ENCODE peak calls at places on chromosomes 5 and 9, in seven cellular contexts. S, O, K, N, U, A and F are unnamed samples.

GRCh38 chr9:130689937-130690700 is 3.5 kb upstream of the EXOSC2 start:
- DNase-seq in N (peak), O (peak), K (peak), S (no peak), U (peak), A (peak), F (no peak)

GRCh38 chr9:104386425-104387069 is 117.5 kb upstream of the OR13F1 start:
- DNase-seq in N (no peak), A (no peak), K (peak), S (no peak), U (no peak), O (peak), F (no peak)

GRCh38 chr5:172102913-172103629 is 85.0 kb downstream of the STK10 start:
- DNase-seq in A (no peak), S (no peak), O (peak), N (peak), K (peak), U (no peak), F (peak)

GRCh38 chr5:10329808-10330481 is 22.2 kb upstream of the CMBL start:
- DNase-seq in S (no peak), K (peak), A (no peak), N (no peak), O (no peak), U (no peak), F (no peak)

GRCh38 chr9:95920024-95920423 is 44.5 kb downstream of the ERCC6L2 start:
- DNase-seq in O (no peak), K (no peak), N (no peak), S (no peak), U (no peak), A (no peak), F (no peak)

GRCh38 chr9:34884732-34885131 is 73.4 kb upstream of the PHF24 start:
- DNase-seq in N (no peak), O (no peak), K (no peak), A (no peak), S (no peak), U (no peak), F (no peak)

GRCh38 chr9:109745335-109746283 is 34.4 kb upstream of the PALM2AKAP2 start:
- DNase-seq in K (peak), N (peak), U (no peak), O (no peak), S (no peak), A (peak), F (no peak)

GRCh38 chr5:78544531-78545200 is 103.9 kb downstream of the LHFPL2 start:
- DNase-seq in O (no peak), U (peak), A (no peak), S (no peak), K (peak), N (no peak), F (no peak)

GRCh38 chr5:149256451-149256850 is 15.2 kb upstream of the AFAP1L1 start:
- DNase-seq in N (no peak), O (no peak), U (no peak), K (peak), A (no peak), S (no peak), F (no peak)

GRCh38 chr9:89038354-89039091 is 47.3 kb downstream of the S1PR3 start:
- DNase-seq in U (no peak), O (no peak), K (peak), N (peak), A (no peak), S (no peak), F (no peak)

GRCh38 chr9:77910216-77910615 is 121.4 kb downstream of the GNAQ start:
- DNase-seq in S (no peak), A (no peak), U (no peak), O (no peak), K (no peak), N (no peak), F (no peak)

GRCh38 chr9:37955781-37956422 is 52.0 kb upstream of the SLC25A51 start:
- DNase-seq in A (no peak), N (no peak), U (no peak), O (no peak), K (no peak), S (no peak), F (peak)

GRCh38 chr5:32951003-32951402 is 239.9 kb downstream of the NPR3 start:
- DNase-seq in S (no peak), A (no peak), U (no peak), O (no peak), N (no peak), K (no peak), F (no peak)

GRCh38 chr5:176587398-176587797 is 22.6 kb downstream of the GPRIN1 start:
- DNase-seq in K (no peak), S (no peak), A (no peak), N (no peak), O (no peak), U (no peak), F (no peak)

GRCh38 chr5:176592573-176592972 is 17.4 kb downstream of the GPRIN1 start:
- DNase-seq in N (no peak), U (no peak), K (no peak), S (no peak), O (no peak), A (no peak), F (no peak)

GRCh38 chr5:176588297-176588696 is 21.7 kb downstream of the GPRIN1 start:
- DNase-seq in U (no peak), O (no peak), K (no peak), N (no peak), S (no peak), A (no peak), F (no peak)

GRCh38 chr5:176589039-176589769 is 20.8 kb downstream of the GPRIN1 start:
- DNase-seq in O (no peak), U (no peak), N (no peak), S (no peak), A (no peak), K (no peak), F (no peak)

DNA sequence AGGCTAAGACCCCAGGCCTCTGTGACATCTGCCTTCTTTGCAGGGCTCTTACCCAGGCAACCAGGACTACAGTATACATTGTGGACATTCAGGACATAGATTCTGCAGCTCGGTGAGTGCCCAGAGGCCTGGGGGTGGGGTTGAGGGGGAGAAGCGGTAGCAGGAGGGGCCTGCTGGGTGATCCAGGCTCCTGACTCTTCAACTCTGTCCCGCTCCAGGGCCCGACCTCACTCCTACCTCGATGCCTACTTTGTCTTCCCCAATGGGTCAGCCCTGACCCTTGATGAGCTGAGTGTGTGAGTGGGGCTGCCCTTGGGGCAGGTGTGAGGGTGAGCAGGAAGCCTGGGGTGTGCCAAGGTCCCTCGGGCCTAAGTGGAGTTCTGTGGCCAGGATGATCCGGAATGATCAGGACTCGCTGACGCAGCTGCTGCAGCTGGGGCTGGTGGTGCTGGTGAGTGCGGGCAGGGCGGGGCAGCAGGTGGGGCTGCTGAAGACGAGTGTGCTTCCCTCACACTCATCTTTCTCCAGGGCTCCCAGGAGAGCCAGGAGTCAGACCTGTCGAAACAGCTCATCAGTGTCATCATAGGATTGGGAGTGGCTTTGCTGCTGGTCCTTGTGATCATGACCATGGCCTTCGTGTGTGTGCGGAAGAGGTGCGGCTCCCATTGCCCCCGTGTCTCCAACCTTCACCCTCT is 19.8 kb downstream of the GPRIN1 start:
- DNase-seq in U (no peak), A (no peak), K (no peak), O (no peak), N (no peak), S (no peak), F (peak)
- H3K4me3 ChIP-seq in U (no peak), A (no peak), K (no peak), O (no peak), N (no peak), S (no peak), F (no peak)

DNA sequence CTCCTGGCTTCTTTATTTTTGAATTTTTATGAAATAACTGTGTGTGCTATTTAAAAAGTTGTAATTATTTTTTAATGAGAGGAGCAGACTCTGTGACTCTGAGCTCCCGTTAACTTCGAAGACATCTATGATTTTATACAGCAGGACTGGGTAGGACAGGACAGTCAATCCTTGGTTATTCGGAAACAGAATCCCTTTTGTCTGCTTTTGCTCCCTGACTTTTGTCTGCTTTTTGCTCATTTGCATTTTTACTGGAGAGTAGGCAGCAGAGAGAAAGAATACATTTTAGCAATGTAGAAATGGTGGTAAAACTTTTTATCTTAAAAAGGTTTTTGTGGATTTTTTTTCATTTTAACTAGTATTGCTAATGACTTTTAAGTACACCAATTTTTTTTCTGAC is 303.6 kb downstream of the ARHGAP26 start:
- DNase-seq in K (no peak), A (no peak), S (no peak), U (no peak), N (no peak), O (no peak), F (no peak)
- TF ChIP-seq POLR2A in K (no peak), A (no peak), S (no peak), U (no peak), N (no peak), O (no peak), F (no peak)

DNA sequence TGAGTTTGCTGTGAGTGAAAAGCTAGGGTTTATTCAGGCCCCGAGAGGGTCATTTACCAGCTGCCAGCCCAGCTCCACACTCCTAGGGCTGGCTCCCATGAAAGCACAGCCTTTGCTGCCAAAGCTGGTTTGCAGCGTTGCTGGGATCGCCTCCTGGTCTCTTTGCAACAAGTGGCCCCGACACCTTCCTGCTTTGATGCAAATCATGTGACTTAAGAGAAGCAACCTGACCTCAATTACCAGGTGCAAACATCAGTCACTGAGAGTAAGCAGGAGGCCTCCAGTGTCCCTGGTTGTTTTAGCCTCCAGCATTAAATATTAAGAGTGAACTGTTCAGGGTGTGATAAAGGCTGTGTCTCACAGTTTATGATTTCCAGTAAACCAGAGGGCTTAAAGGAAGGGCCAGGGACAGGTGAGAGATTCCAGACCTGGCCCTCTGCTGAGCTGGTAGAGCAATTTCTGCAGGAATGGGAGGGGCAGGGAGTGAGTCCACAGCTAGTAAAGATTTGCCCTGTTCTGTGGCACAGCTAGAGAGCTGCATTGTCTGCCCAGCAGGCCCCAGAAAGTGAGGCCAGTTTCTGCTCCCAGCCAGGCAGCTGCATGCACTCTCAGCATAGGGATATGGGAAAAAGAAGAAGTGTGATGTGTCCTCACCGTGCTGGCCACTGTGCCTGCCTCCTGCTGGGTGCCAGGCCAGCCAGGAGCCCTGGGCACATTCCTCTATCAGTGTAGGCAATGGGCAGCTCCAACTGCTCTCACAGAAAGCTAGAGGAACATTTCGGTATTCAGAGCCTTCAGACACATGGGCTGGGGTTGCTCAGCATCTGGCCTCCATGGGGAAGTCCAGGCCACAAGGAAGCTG is 58.0 kb downstream of the SLC22A5 start:
- DNase-seq in O (no peak), U (no peak), A (no peak), S (peak), K (no peak), N (no peak), F (peak)
- H3K4me3 ChIP-seq in O (no peak), U (no peak), A (no peak), S (no peak), K (no peak), N (no peak), F (no peak)

GRCh38 chr5:173329370-173330150 is 1.3 kb upstream of the STC2 start:
- DNase-seq in O (no peak), U (no peak), S (peak), A (no peak), N (no peak), K (no peak), F (no peak)

GRCh38 chr5:173326501-173326960 is 1.7 kb downstream of the STC2 start:
- DNase-seq in K (peak), O (peak), A (no peak), U (no peak), S (no peak), N (no peak), F (peak)

GRCh38 chr5:173328896-173329369 is 719 bp upstream of the STC2 start:
- DNase-seq in A (no peak), U (no peak), O (no peak), N (no peak), K (peak), S (peak), F (no peak)

GRCh38 chr5:173327084-173327947 is 898 bp downstream of the STC2 start:
- DNase-seq in K (peak), N (no peak), U (no peak), A (no peak), S (no peak), O (peak), F (peak)

GRCh38 chr5:173327948-173328895 is at the start of gene STC2:
- DNase-seq in K (peak), A (no peak), U (peak), S (peak), N (peak), O (peak), F (peak)
- TF ChIP-seq POLR2A in K (peak), A (no peak), U (no peak), S (no peak), N (no peak), O (peak), F (peak)

GRCh38 chr5:73422164-73422563 is 26.4 kb downstream of the FOXD1 start:
- DNase-seq in K (no peak), U (no peak), A (no peak), O (no peak), S (no peak), N (no peak), F (no peak)
- H3K4me3 ChIP-seq in K (no peak), U (no peak), A (no peak), O (no peak), S (no peak), N (no peak), F (no peak)

DNA sequence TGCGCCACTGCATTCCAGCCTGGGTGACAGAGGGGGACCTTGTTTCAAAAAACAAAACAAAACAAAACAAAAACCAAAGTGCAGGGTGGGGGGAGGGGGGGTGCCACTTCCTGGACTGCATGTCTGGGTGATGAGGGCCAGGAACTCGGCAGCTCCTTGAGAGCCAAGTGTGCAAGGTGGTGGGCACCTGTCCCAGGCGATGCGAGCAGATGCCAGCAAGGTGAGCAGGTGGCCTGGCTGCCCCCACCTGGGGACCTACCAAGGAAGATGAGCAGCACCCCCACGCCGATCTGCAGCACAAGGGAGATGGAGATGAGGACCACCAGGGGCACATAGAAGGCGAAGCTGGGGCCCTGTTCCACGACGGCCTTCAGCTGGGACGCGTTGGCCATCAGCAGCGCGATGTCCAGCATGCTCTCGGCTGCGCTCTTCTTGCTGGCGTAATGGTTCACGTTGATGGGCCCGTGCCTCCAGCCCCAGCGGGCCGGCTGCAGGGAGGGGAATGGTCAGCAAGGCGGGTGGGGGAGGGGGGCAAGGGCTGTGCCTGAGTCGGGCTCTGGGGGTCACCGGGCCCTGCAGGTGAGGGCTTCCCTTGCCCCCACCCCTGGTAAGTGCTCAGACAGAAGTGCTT is 7.8 kb downstream of the NINJ1 start:
- DNase-seq in O (no peak), A (peak), N (no peak), K (no peak), U (no peak), S (no peak), F (peak)
- TF ChIP-seq POLR2A in O (no peak), A (no peak), N (no peak), K (no peak), U (no peak), S (no peak), F (no peak)